ENCODE peak calls at places on chromosomes 6 and 20, in eight cellular contexts. G is fibroblast of mammary gland; L is effector memory CD4-positive, alpha-beta T cell; R is GM12865; Q is hippocampal formation; A is EH; Z is midbrain; Y is heart left ventricle. T is an unnamed sample.

GRCh38 chr6:83885984-83886383 is 26.5 kb downstream of the CYB5R4 start:
- DNase-seq in Z (no peak), A (no peak), R (peak; percentile 13), G (no peak), L (no peak), Y (no peak), Q (no peak), T (no peak)

GRCh38 chr6:136085370-136086115 is 164.6 kb downstream of the MTFR2 start:
- DNase-seq in Q (no peak), Z (no peak), L (no peak), A (peak; percentile 72), Y (no peak), G (peak; percentile 65), R (no peak), T (no peak)

GRCh38 chr6:12001004-12001705 is 11.0 kb upstream of the HIVEP1 start:
- DNase-seq in A (no peak), R (no peak), Y (no peak), Q (no peak), Z (no peak), G (peak; percentile 30), L (no peak), T (no peak)

GRCh38 chr6:168370310-168370991 is 50.9 kb upstream of the DACT2 start:
- DNase-seq in A (no peak), Y (peak; percentile 76), L (peak; percentile 15), G (peak; percentile 33), Z (peak; percentile 77), R (no peak), Q (peak; percentile 47), T (peak; percentile 28)

GRCh38 chr20:59030911-59031310 is 1.2 kb downstream of the ATP5F1E start:
- DNase-seq in G (no peak), L (no peak), Y (no peak), R (no peak), Z (no peak), Q (no peak), A (no peak), T (no peak)

GRCh38 chr20:64073476-64074183 is 5.7 kb downstream of the RGS19 start:
- DNase-seq in Z (no peak), Y (no peak), R (no peak), L (no peak), G (no peak), Q (no peak), A (no peak), T (no peak)

GRCh38 chr20:44479643-44480042 is 4.0 kb downstream of the TTPAL start:
- DNase-seq in A (no peak), L (no peak), G (no peak), Z (no peak), R (peak; percentile 54), Y (no peak), Q (no peak), T (no peak)

GRCh38 chr6:85464260-85464644 is 14.4 kb downstream of the NT5E start:
- DNase-seq in L (no peak), Q (no peak), A (peak; percentile 98), G (peak; percentile 99), Z (no peak), Y (no peak), R (no peak), T (no peak)

GRCh38 chr6:6220718-6221117 is 99.7 kb downstream of the F13A1 start:
- DNase-seq in Q (no peak), Z (no peak), R (peak; percentile 8), G (peak; percentile 8), Y (no peak), L (no peak), A (no peak), T (no peak)